ENCODE peak calls at places on chromosome 1, in five cellular contexts. One of them, this sample, is unnamed. For H3K4me1, the result is how much of the 10 kb centered on the place peaks cover.

GRCh38 chr1:7616076-7616833 is 154.8 kb upstream of the VAMP3 start:
- DNase-seq in heart left ventricle: peak
- DNase-seq in suprapubic skin: peak
- DNase-seq in colonic mucosa: peak
- DNase-seq in fibroblast of lung: peak
- DNase-seq in this sample: peak

GRCh38 chr1:74522143-74522542 is 9.7 kb upstream of the LRRC53 start:
- DNase-seq in heart left ventricle: no peak
- DNase-seq in suprapubic skin: no peak
- DNase-seq in colonic mucosa: no peak
- DNase-seq in fibroblast of lung: peak
- DNase-seq in this sample: no peak

GRCh38 chr1:76547916-76548315 is 319.4 kb upstream of the ST6GALNAC5 start:
- DNase-seq in heart left ventricle: no peak
- DNase-seq in suprapubic skin: no peak
- DNase-seq in colonic mucosa: peak
- DNase-seq in fibroblast of lung: no peak
- DNase-seq in this sample: no peak

GRCh38 chr1:199046618-199047017 is 407.8 kb downstream of the PTPRC start:
- DNase-seq in heart left ventricle: no peak
- DNase-seq in suprapubic skin: no peak
- DNase-seq in colonic mucosa: no peak
- DNase-seq in fibroblast of lung: no peak
- DNase-seq in this sample: no peak

GRCh38 chr1:158028956-158029355 is 35.5 kb downstream of the KIRREL1 start:
- DNase-seq in heart left ventricle: no peak
- DNase-seq in suprapubic skin: no peak
- DNase-seq in colonic mucosa: no peak
- DNase-seq in fibroblast of lung: peak
- DNase-seq in this sample: no peak

GRCh38 chr1:111247125-111247838 is 19.8 kb downstream of the CHI3L2 start:
- DNase-seq in heart left ventricle: no peak
- DNase-seq in suprapubic skin: no peak
- DNase-seq in colonic mucosa: no peak
- DNase-seq in fibroblast of lung: no peak
- DNase-seq in this sample: no peak

GRCh38 chr1:154329551-154330131 is 4.3 kb downstream of the ATP8B2 start:
- DNase-seq in heart left ventricle: no peak
- DNase-seq in suprapubic skin: no peak
- DNase-seq in colonic mucosa: no peak
- DNase-seq in fibroblast of lung: no peak
- DNase-seq in this sample: peak

GRCh38 chr1:2202843-2203601 is 8.4 kb upstream of the FAAP20 start:
- DNase-seq in heart left ventricle: peak
- DNase-seq in suprapubic skin: peak
- DNase-seq in colonic mucosa: no peak
- DNase-seq in fibroblast of lung: no peak
- DNase-seq in this sample: no peak

GRCh38 chr1:47002211-47002610 is 21.3 kb upstream of the CYP4X1 start:
- DNase-seq in heart left ventricle: no peak
- DNase-seq in suprapubic skin: no peak
- DNase-seq in colonic mucosa: no peak
- DNase-seq in fibroblast of lung: no peak
- DNase-seq in this sample: no peak

GRCh38 chr1:85628791-85629531 is 48.4 kb downstream of the CCN1 start:
- DNase-seq in heart left ventricle: peak
- DNase-seq in suprapubic skin: no peak
- DNase-seq in colonic mucosa: peak
- DNase-seq in fibroblast of lung: peak
- DNase-seq in this sample: no peak

GRCh38 chr1:178607718-178608408 is 95.0 kb downstream of the TEX35 start:
- DNase-seq in heart left ventricle: no peak
- DNase-seq in suprapubic skin: no peak
- DNase-seq in colonic mucosa: no peak
- DNase-seq in fibroblast of lung: peak
- DNase-seq in this sample: no peak

GRCh38 chr1:85465791-85466134 is 804 bp upstream of the DDAH1 start:
- DNase-seq in heart left ventricle: no peak
- DNase-seq in suprapubic skin: no peak
- DNase-seq in colonic mucosa: no peak
- DNase-seq in fibroblast of lung: peak
- DNase-seq in this sample: peak

DNA sequence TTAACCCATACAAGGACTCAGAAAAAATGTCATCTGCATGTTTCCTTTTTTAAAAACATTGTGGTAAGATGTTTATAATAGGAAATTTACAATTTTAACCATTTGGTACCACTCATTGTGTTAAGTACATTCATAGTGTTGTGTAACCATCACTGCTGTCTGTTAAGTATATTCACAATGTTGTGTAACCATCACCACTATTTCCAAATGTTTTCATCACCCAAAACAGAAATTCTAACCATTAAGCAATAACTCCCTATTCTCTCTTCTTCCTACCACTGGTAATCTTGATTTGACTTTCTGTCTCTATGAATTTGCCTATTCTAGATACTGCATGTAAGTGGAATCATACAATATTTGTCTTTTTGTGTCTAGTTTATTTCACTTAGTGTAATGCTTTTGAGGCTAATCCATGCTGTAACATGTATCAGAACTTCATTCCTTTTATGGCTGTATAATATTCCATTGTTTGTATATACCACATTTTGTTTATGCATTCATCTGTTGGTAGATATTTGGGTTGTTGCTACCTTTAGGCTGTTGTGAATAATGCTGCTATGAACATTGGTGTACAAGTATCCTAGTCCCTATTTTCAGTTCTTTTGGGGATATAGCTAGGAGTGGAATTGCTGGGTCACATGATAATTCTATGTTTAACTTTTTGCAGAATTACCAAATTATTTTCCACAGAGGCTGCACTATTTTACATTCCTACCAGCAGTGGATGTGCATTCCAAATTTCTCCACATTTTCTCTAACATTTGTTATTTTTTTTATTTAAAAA is 14.1 kb downstream of the HIPK1 start:
- DNase-seq in heart left ventricle: no peak
- DNase-seq in suprapubic skin: no peak
- DNase-seq in colonic mucosa: no peak
- DNase-seq in fibroblast of lung: no peak
- DNase-seq in this sample: no peak
- H3K4me1 ChIP-seq in heart left ventricle: under half
- H3K4me1 ChIP-seq in suprapubic skin: under half
- H3K4me1 ChIP-seq in colonic mucosa: under half
- H3K4me1 ChIP-seq in fibroblast of lung: under half
- H3K4me1 ChIP-seq in this sample: under half

GRCh38 chr1:9443913-9444445 is 95.3 kb upstream of the SLC25A33 start:
- DNase-seq in heart left ventricle: no peak
- DNase-seq in suprapubic skin: no peak
- DNase-seq in colonic mucosa: no peak
- DNase-seq in fibroblast of lung: peak
- DNase-seq in this sample: peak
- H3K4me1 ChIP-seq in heart left ventricle: under half
- H3K4me1 ChIP-seq in suprapubic skin: under half
- H3K4me1 ChIP-seq in colonic mucosa: under half
- H3K4me1 ChIP-seq in fibroblast of lung: under half
- H3K4me1 ChIP-seq in this sample: under half

DNA sequence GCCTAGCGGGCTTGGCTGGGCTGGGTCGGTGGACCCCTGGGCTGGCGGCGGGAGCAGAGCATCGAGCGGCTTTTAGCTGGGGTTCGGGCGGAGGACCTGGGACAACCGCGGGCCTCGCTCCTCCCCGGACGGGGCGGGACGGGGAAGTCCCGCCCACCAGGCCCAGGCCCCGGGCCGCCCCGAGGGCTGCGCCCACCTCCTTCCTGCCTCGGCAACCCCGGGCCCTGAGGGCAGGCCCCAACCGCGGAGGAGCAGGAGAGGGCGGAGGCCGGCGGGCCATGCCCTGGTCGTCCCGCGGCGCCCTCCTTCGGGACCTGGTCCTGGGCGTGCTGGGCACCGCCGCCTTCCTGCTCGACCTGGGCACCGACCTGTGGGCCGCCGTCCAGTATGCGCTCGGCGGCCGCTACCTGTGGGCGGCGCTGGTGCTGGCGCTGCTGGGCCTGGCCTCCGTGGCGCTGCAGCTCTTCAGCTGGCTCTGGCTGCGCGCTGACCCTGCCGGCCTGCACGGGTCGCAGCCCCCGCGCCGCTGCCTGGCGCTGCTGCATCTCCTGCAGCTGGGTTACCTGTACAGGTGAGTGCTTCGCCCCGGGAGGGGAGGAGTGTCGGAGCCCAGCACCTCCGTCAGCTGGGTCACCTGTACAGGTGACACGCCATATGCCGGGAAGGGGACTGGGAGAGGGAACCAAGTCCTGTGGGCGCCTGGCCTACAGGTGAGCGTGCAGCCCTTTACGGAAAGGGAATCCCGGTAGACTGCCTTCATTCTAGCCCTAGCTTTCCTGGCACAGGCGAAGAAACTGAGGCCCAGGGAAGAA is at the start of gene XKR8:
- DNase-seq in heart left ventricle: peak
- DNase-seq in suprapubic skin: peak
- DNase-seq in colonic mucosa: peak
- DNase-seq in fibroblast of lung: peak
- DNase-seq in this sample: peak
- H3K4me1 ChIP-seq in heart left ventricle: under half
- H3K4me1 ChIP-seq in suprapubic skin: under half
- H3K4me1 ChIP-seq in colonic mucosa: under half
- H3K4me1 ChIP-seq in fibroblast of lung: under half
- H3K4me1 ChIP-seq in this sample: under half

DNA sequence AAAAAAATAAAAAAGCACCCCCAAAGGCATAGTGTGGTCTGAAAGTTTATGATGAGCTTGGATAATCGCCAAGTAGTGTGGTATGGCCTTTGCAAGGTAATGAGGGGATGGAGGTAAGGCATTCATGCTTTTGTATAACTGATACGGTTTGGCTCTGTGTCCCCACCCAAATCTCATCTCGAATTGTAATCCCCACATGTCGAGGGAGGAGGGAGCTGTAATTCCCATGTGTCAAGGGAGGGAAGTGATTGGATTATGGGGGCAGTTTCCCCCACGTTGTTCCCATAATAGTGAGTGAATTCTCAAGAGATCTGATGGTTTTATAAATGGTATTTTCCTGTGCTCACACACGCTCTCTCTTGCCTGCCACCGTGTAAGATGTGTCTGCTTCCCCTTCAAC is 215.5 kb downstream of the NFIA start:
- DNase-seq in heart left ventricle: no peak
- DNase-seq in suprapubic skin: no peak
- DNase-seq in colonic mucosa: no peak
- DNase-seq in fibroblast of lung: no peak
- DNase-seq in this sample: no peak
- H3K4me1 ChIP-seq in heart left ventricle: under half
- H3K4me1 ChIP-seq in suprapubic skin: under half
- H3K4me1 ChIP-seq in colonic mucosa: under half
- H3K4me1 ChIP-seq in fibroblast of lung: under half
- H3K4me1 ChIP-seq in this sample: under half

GRCh38 chr1:217673387-217673786 is 42.2 kb downstream of the SPATA17 start:
- DNase-seq in heart left ventricle: no peak
- DNase-seq in suprapubic skin: no peak
- DNase-seq in colonic mucosa: no peak
- DNase-seq in fibroblast of lung: no peak
- DNase-seq in this sample: no peak
- H3K4me1 ChIP-seq in heart left ventricle: under half
- H3K4me1 ChIP-seq in suprapubic skin: under half
- H3K4me1 ChIP-seq in colonic mucosa: under half
- H3K4me1 ChIP-seq in fibroblast of lung: under half
- H3K4me1 ChIP-seq in this sample: under half

DNA sequence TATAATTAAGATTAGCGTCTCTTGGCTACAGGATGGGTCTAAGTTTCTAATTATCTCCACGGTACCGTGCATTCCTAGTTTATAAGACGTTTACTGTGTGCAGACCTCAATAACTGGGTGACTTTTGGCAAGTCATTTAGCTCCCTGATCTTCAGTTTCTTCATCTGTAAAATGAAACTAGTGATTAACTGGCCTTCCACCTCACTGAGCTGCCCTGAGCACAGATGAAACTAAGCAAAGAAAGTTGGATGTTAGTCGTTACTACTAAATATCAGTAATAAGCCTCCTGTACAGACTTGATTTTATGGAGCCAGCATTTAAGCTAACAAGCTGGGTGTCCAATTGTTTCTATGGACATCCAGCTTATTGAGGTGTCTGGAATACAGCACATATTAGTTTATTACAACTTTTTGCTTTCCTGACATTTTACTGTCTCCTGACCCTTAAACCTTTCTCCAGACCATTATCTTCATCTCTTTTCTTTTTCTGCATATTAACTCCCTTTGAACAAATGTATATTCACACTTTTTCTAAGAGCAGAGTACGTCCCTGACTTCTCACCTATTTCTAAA is 1.1 kb downstream of the CR2 start:
- DNase-seq in heart left ventricle: no peak
- DNase-seq in suprapubic skin: no peak
- DNase-seq in colonic mucosa: no peak
- DNase-seq in fibroblast of lung: no peak
- DNase-seq in this sample: no peak
- H3K4me1 ChIP-seq in heart left ventricle: under half
- H3K4me1 ChIP-seq in suprapubic skin: under half
- H3K4me1 ChIP-seq in colonic mucosa: under half
- H3K4me1 ChIP-seq in fibroblast of lung: under half
- H3K4me1 ChIP-seq in this sample: under half

DNA sequence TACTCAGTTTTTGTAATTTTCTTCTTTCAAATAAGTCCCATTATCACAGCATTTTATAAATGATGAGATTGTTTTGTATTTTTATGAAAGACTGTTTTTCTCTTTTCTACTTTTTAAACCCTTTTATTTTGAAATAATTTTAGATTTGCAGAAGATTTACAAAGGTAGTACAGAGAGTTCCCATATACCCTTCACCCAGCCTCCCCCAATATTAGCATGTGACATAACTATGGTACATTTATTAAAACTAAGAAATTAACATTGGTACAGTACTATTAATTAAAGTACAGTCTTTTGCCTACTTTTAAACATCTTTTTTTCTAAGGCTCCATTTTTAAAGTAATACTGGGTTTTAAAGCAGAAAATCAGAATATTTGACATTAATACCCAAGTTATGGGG is 35.6 kb upstream of the LAMC2 start:
- DNase-seq in heart left ventricle: no peak
- DNase-seq in suprapubic skin: no peak
- DNase-seq in colonic mucosa: no peak
- DNase-seq in fibroblast of lung: no peak
- DNase-seq in this sample: no peak
- H3K4me1 ChIP-seq in heart left ventricle: under half
- H3K4me1 ChIP-seq in suprapubic skin: under half
- H3K4me1 ChIP-seq in colonic mucosa: under half
- H3K4me1 ChIP-seq in fibroblast of lung: under half
- H3K4me1 ChIP-seq in this sample: under half

GRCh38 chr1:240739139-240739538 is 127.2 kb upstream of the GREM2 start:
- DNase-seq in heart left ventricle: no peak
- DNase-seq in suprapubic skin: no peak
- DNase-seq in colonic mucosa: no peak
- DNase-seq in fibroblast of lung: peak
- DNase-seq in this sample: no peak
- H3K4me1 ChIP-seq in heart left ventricle: under half
- H3K4me1 ChIP-seq in suprapubic skin: under half
- H3K4me1 ChIP-seq in colonic mucosa: under half
- H3K4me1 ChIP-seq in fibroblast of lung: under half
- H3K4me1 ChIP-seq in this sample: under half

This sample was measured in testis.